ENCODE peak calls at places on chromosomes 12 and 14, in nine cellular contexts. Y, E, N, O, B, X, L, F and J are unnamed samples.

GRCh38 chr12:6461401-6462233 is 8.9 kb downstream of the VAMP1 start:
- DNase-seq in F (peak), B (no peak), Y (no peak), O (no peak), E (no peak), L (no peak), N (no peak), X (peak), J (no peak)

GRCh38 chr12:112906712-112907414 is at the start of gene OAS1:
- DNase-seq in L (peak), Y (peak), N (peak), F (peak), B (no peak), X (peak), E (peak), O (peak), J (no peak)

GRCh38 chr14:96194262-96194656 is 10.4 kb upstream of the BDKRB2 start:
- DNase-seq in O (no peak), N (no peak), F (no peak), L (no peak), Y (no peak), X (no peak), B (no peak), E (no peak), J (no peak)

GRCh38 chr12:27973487-27973890 is 956 bp upstream of the PTHLH start:
- DNase-seq in Y (peak), N (no peak), L (no peak), X (no peak), O (peak), B (peak), E (no peak), F (no peak), J (no peak)

GRCh38 chr12:119512772-119513497 is 80.6 kb upstream of the TMEM233 start:
- DNase-seq in X (peak), B (peak), L (peak), N (no peak), O (peak), Y (peak), F (no peak), E (peak), J (no peak)

GRCh38 chr14:76967788-76968187 is 60.7 kb downstream of the IRF2BPL start:
- DNase-seq in N (no peak), F (no peak), B (no peak), X (no peak), E (no peak), Y (no peak), O (no peak), L (no peak), J (no peak)

GRCh38 chr12:32217354-32218310 is 111.0 kb downstream of the BICD1 start:
- DNase-seq in N (no peak), L (no peak), Y (peak), B (no peak), O (peak), E (no peak), X (peak), F (no peak), J (no peak)

GRCh38 chr14:105477659-105478623 is 3.3 kb downstream of the CRIP2 start:
- DNase-seq in B (peak), N (no peak), L (no peak), E (peak), O (no peak), X (no peak), F (no peak), Y (no peak), J (no peak)

GRCh38 chr14:100770605-100771120 is 44.0 kb downstream of the DLK1 start:
- DNase-seq in X (no peak), L (no peak), F (no peak), N (peak), E (no peak), B (no peak), Y (no peak), O (no peak), J (no peak)

GRCh38 chr14:67999693-68000384 is 180.3 kb downstream of the RAD51B start:
- DNase-seq in N (no peak), X (no peak), B (no peak), F (no peak), L (peak), O (peak), Y (peak), E (no peak), J (peak)

GRCh38 chr12:44626883-44627282 is 249.2 kb downstream of the NELL2 start:
- DNase-seq in Y (no peak), F (no peak), X (no peak), B (no peak), N (no peak), O (no peak), L (no peak), E (peak), J (no peak)

GRCh38 chr14:60508707-60509437 is at the start of gene SIX6:
- DNase-seq in N (peak), E (peak), L (peak), B (peak), O (no peak), Y (peak), F (no peak), X (no peak), J (no peak)
- TF ChIP-seq EZH2phosphoT487 in N (peak), E (peak), L (peak), B (no peak), O (no peak), Y (no peak), F (no peak), X (no peak), J (no peak)

GRCh38 chr14:104146651-104147345 is 8.4 kb downstream of the KIF26A start:
- DNase-seq in L (no peak), X (no peak), O (no peak), N (no peak), B (no peak), Y (no peak), F (no peak), E (no peak), J (no peak)
- TF ChIP-seq EZH2phosphoT487 in L (no peak), X (no peak), O (no peak), N (no peak), B (no peak), Y (no peak), F (no peak), E (no peak), J (no peak)

GRCh38 chr14:61561144-61561543 is 134.2 kb upstream of the HIF1A start:
- DNase-seq in X (no peak), E (peak), O (peak), N (peak), Y (peak), L (no peak), F (no peak), B (peak), J (no peak)
- TF ChIP-seq EZH2phosphoT487 in X (no peak), E (no peak), O (no peak), N (no peak), Y (no peak), L (no peak), F (no peak), B (no peak), J (no peak)

DNA sequence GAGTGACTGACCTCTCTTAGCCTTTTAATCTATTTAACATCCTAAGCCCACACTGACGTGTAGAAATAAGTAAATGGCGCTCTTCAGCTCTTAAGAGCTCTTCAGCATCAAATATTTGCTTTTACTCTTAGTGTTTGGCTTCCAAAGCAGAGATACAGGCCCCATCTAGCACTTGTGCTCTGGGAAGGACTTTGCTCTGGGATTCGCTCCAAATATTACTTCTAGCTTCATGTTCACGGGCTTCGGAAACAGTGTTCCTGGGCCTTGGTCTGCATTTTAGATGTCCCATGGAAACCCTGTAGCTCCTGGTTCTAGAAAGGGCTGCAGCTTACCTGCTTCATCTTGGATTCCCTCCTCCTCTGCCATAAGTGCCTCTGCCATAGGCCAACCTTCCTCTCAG is 2.7 kb upstream of the NKX2-8 start:
- DNase-seq in B (no peak), E (no peak), L (no peak), F (no peak), Y (no peak), N (no peak), X (no peak), O (no peak), J (no peak)
- TF ChIP-seq EZH2phosphoT487 in B (no peak), E (no peak), L (no peak), F (no peak), Y (no peak), N (no peak), X (no peak), O (no peak), J (no peak)

DNA sequence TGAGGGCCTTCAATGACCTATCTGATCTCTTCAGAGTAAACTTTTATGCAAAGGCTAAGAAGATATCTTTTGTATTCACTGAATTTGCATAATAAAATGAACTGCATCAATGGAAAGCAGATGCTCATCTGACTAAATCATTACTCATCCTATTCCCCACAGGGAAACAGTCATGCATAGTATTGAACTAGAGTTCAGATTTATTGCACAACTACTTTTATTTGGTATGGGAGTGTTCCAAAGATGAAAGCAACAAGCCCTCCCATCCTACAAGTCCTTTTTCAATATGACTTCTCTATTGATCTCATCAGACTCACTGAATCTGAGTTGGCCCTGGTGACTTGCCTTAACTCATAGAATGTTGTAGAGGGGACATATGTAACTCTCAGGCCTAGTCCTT is 159.8 kb downstream of the KITLG start:
- DNase-seq in E (no peak), L (no peak), O (peak), N (no peak), X (no peak), F (no peak), Y (peak), B (no peak), J (peak)
- TF ChIP-seq EZH2phosphoT487 in E (no peak), L (no peak), O (no peak), N (no peak), X (no peak), F (no peak), Y (no peak), B (no peak), J (no peak)